ENCODE peak calls at places on chromosomes 2 and 18, in eight cellular contexts. C is GM20000, R is GM06990, E is lung, M is mesothelial cell of epicardium, Q is mammary epithelial cell, I is neural progenitor cell, X is IMR-90. W is an unnamed sample.

GRCh38 chr2:135773319-135773718 is 31.7 kb downstream of the UBXN4 start:
- DNase-seq in C (no peak), R (no peak), E (no peak), M (no peak), Q (no peak), I (no peak), X (no peak), W (no peak)

GRCh38 chr2:213288913-213289700 is 4.8 kb downstream of the SPAG16 start:
- DNase-seq in C (no peak), R (no peak), E (no peak), M (no peak), Q (no peak), I (no peak), X (peak), W (no peak)

GRCh38 chr18:46756172-46756558 is 688 bp downstream of the ST8SIA5 start:
- DNase-seq in C (peak), R (no peak), E (no peak), M (no peak), Q (no peak), I (no peak), X (no peak), W (no peak)

GRCh38 chr18:26696318-26696717 is 148.0 kb upstream of the KCTD1 start:
- DNase-seq in C (no peak), R (no peak), E (no peak), M (no peak), Q (no peak), I (no peak), X (no peak), W (no peak)

GRCh38 chr18:37499008-37499407 is 66.6 kb downstream of the CELF4 start:
- DNase-seq in C (no peak), R (no peak), E (no peak), M (no peak), Q (no peak), I (peak), X (no peak), W (no peak)

GRCh38 chr2:74593826-74594467 is 39.4 kb downstream of the DOK1 start:
- DNase-seq in C (no peak), R (no peak), E (no peak), M (no peak), Q (no peak), I (no peak), X (no peak), W (no peak)

GRCh38 chr2:212939777-212940531 is 211.5 kb downstream of the IKZF2 start:
- DNase-seq in C (no peak), R (no peak), E (peak), M (no peak), Q (peak), I (no peak), X (no peak), W (no peak)

GRCh38 chr2:179277429-179278196 is 13.0 kb upstream of the SESTD1 start:
- DNase-seq in C (no peak), R (no peak), E (no peak), M (no peak), Q (peak), I (no peak), X (no peak), W (no peak)

GRCh38 chr2:172995323-172996244 is 80.1 kb upstream of the MAP3K20 start:
- DNase-seq in C (no peak), R (no peak), E (no peak), M (no peak), Q (peak), I (no peak), X (peak), W (no peak)

GRCh38 chr18:25289040-25289631 is 62.8 kb downstream of the ZNF521 start:
- DNase-seq in C (no peak), R (no peak), E (no peak), M (no peak), Q (peak), I (no peak), X (peak), W (no peak)

GRCh38 chr18:74139888-74140287 is 7.7 kb downstream of the FBXO15 start:
- DNase-seq in C (no peak), R (no peak), E (no peak), M (no peak), Q (peak), I (no peak), X (peak), W (no peak)

GRCh38 chr2:219542931-219543595 is 546 bp downstream of the CHPF start:
- DNase-seq in C (peak), R (no peak), E (peak), M (no peak), Q (peak), I (peak), X (peak), W (no peak)

GRCh38 chr2:220937231-220937630 is 634.9 kb downstream of the EPHA4 start:
- DNase-seq in C (no peak), R (no peak), E (no peak), M (no peak), Q (no peak), I (no peak), X (no peak), W (no peak)

GRCh38 chr2:164782323-164782722 is 59.3 kb downstream of the COBLL1 start:
- DNase-seq in C (no peak), R (no peak), E (no peak), M (no peak), Q (peak), I (no peak), X (peak), W (no peak)

GRCh38 chr2:109280804-109281203 is 151.8 kb downstream of the SH3RF3 start:
- DNase-seq in C (no peak), R (no peak), E (no peak), M (no peak), Q (no peak), I (no peak), X (no peak), W (no peak)
- TF ChIP-seq CTCF in C (no peak), R (peak), E (no peak), M (no peak), Q (no peak), I (peak), X (no peak), W (peak)

GRCh38 chr2:23478933-23479683 is 94.1 kb downstream of the KLHL29 start:
- DNase-seq in C (no peak), R (no peak), E (no peak), M (no peak), Q (no peak), I (no peak), X (no peak), W (no peak)

GRCh38 chr2:23482188-23482587 is 97.2 kb downstream of the KLHL29 start:
- DNase-seq in C (no peak), R (no peak), E (no peak), M (no peak), Q (no peak), I (no peak), X (no peak), W (peak)

GRCh38 chr2:23478087-23478932 is 93.3 kb downstream of the KLHL29 start:
- DNase-seq in C (no peak), R (no peak), E (no peak), M (no peak), Q (no peak), I (peak), X (no peak), W (no peak)

GRCh38 chr2:23482607-23483006 is 97.6 kb downstream of the KLHL29 start:
- DNase-seq in C (no peak), R (no peak), E (no peak), M (no peak), Q (no peak), I (no peak), X (peak), W (no peak)

DNA sequence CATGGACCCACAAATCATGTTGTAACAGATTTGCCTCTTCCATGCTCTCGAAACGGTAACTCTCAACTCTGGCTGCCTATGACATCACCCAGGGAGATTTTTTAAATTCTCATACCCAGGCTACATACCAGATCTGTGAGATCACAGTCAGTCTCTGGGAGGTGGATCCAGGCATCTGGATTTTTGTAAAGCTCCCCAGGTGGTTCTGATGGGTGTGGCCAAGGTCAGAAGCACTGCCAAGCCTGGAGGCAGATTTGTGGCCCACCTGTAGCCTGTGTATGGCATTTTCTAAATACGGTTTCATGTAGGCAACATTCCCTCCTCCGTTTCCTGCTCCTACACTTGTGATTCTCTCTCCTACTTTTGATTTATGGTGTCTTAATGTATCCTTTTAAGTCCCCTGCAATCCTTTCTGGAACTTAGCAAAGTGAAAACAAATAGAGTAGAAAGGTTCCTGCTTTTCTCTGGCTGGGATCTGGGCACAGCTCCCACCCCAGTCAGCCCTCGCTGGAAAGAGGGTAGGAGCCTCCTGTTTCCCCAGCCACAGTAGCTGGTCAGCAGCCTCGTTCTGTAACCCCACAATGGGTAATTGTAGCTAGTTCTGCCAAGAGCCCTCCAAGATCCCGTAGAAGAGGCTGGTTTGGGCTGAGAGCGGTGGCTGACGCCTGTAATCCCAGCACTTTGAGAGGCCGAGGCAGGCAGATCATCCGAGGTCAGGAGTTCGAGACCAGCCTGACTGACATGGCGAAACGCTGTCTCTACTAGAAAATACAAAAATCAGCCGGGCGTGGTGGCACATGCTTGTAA is 96.2 kb downstream of the KLHL29 start:
- DNase-seq in C (no peak), R (no peak), E (peak), M (peak), Q (peak), I (no peak), X (peak), W (peak)
- TF ChIP-seq CTCF in C (no peak), R (no peak), E (no peak), M (no peak), Q (no peak), I (no peak), X (no peak), W (peak)

DNA sequence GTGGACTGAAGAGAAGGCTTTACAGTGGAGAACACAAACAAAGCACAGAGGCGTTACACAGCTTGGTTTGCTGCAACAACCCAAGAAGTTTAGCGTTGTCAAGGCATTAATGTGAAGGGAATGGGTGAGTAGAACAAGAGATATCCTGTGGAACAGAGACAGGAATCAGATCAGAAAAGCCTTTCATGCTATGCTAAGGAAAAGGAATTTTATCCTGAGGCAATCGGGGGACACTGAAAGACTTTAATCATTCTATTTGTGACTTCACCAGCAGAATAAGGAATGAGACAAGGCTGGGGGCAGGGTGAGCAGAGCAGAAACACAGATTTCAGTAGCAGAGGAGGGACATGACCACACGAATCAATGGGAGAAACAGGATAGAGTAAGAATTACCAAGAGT is 600.7 kb downstream of the IRS1 start:
- DNase-seq in C (no peak), R (no peak), E (no peak), M (no peak), Q (no peak), I (no peak), X (no peak), W (no peak)
- TF ChIP-seq CTCF in C (no peak), R (no peak), E (no peak), M (no peak), Q (no peak), I (no peak), X (no peak), W (no peak)

GRCh38 chr2:239106314-239106908 is 258.5 kb downstream of the TWIST2 start:
- DNase-seq in C (peak), R (no peak), E (no peak), M (no peak), Q (peak), I (peak), X (peak), W (no peak)
- TF ChIP-seq CTCF in C (peak), R (peak), E (no peak), M (peak), Q (peak), I (peak), X (peak), W (peak)

GRCh38 chr2:208392300-208392699 is 14.3 kb upstream of the PTH2R start:
- DNase-seq in C (no peak), R (no peak), E (no peak), M (no peak), Q (no peak), I (no peak), X (no peak), W (no peak)
- TF ChIP-seq CTCF in C (no peak), R (peak), E (no peak), M (no peak), Q (peak), I (peak), X (peak), W (peak)

GRCh38 chr18:52715421-52715820 is 375.4 kb downstream of the DCC start:
- DNase-seq in C (no peak), R (no peak), E (no peak), M (no peak), Q (no peak), I (no peak), X (no peak), W (no peak)

GRCh38 chr18:52715961-52716360 is 376.0 kb downstream of the DCC start:
- DNase-seq in C (no peak), R (no peak), E (no peak), M (no peak), Q (no peak), I (no peak), X (no peak), W (no peak)

GRCh38 chr18:52722904-52723303 is 382.9 kb downstream of the DCC start:
- DNase-seq in C (no peak), R (no peak), E (no peak), M (no peak), Q (no peak), I (peak), X (no peak), W (no peak)

DNA sequence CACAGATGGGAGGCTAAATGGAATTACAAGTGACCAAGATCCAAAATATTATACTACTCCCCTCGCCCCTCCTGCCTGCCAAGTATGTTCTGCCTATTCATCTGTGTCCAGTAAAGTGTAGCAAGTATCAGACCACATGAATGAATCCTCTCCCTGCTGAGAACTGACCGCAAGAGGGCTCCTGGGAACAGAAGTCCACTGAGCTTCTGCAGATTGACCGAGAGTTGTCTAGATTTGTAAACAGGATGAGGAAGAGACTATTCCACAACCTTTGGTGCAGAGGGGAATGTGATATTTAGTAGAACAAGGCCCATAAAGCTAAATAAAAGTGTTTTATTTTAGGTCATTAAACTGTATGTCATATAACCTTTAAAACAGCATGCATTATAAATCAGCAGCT is 376.9 kb downstream of the DCC start:
- DNase-seq in C (no peak), R (no peak), E (no peak), M (no peak), Q (no peak), I (peak), X (peak), W (no peak)
- TF ChIP-seq CTCF in C (no peak), R (no peak), E (no peak), M (peak), Q (no peak), I (peak), X (peak), W (peak)

GRCh38 chr2:36672199-36672598 is 24.3 kb upstream of the VIT start:
- DNase-seq in C (no peak), R (no peak), E (no peak), M (no peak), Q (peak), I (peak), X (peak), W (no peak)
- TF ChIP-seq CTCF in C (no peak), R (no peak), E (no peak), M (no peak), Q (peak), I (peak), X (peak), W (peak)

GRCh38 chr2:50787636-50788035 is 244.3 kb downstream of the NRXN1 start:
- DNase-seq in C (no peak), R (no peak), E (no peak), M (no peak), Q (no peak), I (no peak), X (no peak), W (no peak)

GRCh38 chr2:50785781-50786180 is 246.2 kb downstream of the NRXN1 start:
- DNase-seq in C (no peak), R (no peak), E (no peak), M (no peak), Q (no peak), I (no peak), X (no peak), W (no peak)

GRCh38 chr2:50783116-50783515 is 248.8 kb downstream of the NRXN1 start:
- DNase-seq in C (no peak), R (no peak), E (no peak), M (no peak), Q (no peak), I (no peak), X (no peak), W (no peak)

GRCh38 chr2:50782543-50782942 is 249.4 kb downstream of the NRXN1 start:
- DNase-seq in C (no peak), R (no peak), E (no peak), M (no peak), Q (no peak), I (no peak), X (peak), W (no peak)

DNA sequence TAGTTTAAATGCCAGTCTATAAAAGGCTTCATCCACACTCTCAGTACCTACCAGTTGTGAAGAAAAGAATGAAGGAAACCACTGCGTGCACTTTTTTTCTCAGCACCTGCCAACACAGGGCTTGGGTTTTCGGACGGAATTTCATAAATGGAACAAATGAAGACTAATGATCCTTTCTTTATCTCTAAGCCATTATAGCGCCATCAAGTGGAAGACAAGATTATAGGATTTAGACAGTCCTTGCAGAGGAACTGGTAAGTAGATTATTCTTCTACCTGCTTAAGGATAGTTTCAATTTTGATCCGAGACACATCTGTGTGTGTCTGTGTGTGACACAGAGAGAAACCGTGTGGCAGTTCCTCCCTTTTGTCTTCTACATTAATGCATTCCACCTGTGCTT is 245.6 kb downstream of the NRXN1 start:
- DNase-seq in C (no peak), R (no peak), E (no peak), M (no peak), Q (no peak), I (peak), X (no peak), W (no peak)
- TF ChIP-seq CTCF in C (no peak), R (no peak), E (no peak), M (peak), Q (no peak), I (peak), X (no peak), W (no peak)

DNA sequence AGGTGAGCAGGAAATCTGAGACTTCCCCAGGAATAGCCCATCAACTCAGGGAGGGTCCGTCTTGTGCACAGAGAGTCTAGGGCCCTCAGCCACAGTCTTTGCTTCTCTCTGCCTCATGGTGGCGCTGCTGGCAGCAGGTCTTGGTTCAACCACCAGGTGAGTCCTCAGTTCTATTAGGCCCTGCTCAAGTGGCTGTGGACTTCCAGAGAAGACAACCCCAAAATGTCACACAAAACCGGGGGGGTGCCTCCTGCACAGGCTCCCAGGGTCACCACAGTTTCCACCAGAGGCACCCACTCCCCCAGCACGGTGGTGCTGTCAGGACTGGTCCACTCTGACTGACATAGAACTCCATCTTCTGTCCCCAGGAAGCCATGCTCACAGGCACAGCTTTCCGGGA is 2.4 kb upstream of the CHRNG start:
- DNase-seq in C (no peak), R (no peak), E (no peak), M (no peak), Q (no peak), I (peak), X (no peak), W (peak)
- TF ChIP-seq CTCF in C (no peak), R (peak), E (no peak), M (no peak), Q (peak), I (peak), X (peak), W (peak)

GRCh38 chr18:65363911-65364632 is 386.7 kb upstream of the CDH7 start:
- DNase-seq in C (no peak), R (no peak), E (no peak), M (no peak), Q (no peak), I (no peak), X (no peak), W (no peak)
- TF ChIP-seq CTCF in C (no peak), R (no peak), E (no peak), M (no peak), Q (no peak), I (no peak), X (no peak), W (no peak)

W was measured in chondrocyte.